ENCODE peak calls at places on chromosomes 4 and X, in eight cellular contexts. D is GM13976, T is omental fat pad, W is ascending aorta, C is body of pancreas, V is kidney, N is brain microvascular endothelial cell, S is heart left ventricle. P is an unnamed sample.

GRCh38 chr4:36292551-36293188 is 11.3 kb downstream of the DTHD1 start:
- DNase-seq in N (no peak), C (no peak), S (no peak), V (no peak), D (no peak), T (no peak), W (no peak), P (no peak)

GRCh38 chrX:786441-786881 is 155.9 kb downstream of the SHOX start:
- DNase-seq in C (no peak), S (no peak), W (no peak), T (no peak), V (no peak), N (no peak), D (no peak), P (no peak)

GRCh38 chr4:153418114-153418513 is 48.0 kb upstream of the TMEM131L start:
- DNase-seq in D (no peak), S (no peak), T (no peak), W (no peak), V (no peak), C (no peak), N (no peak), P (no peak)

GRCh38 chrX:10972731-10973130 is 138.4 kb upstream of the HCCS start:
- DNase-seq in T (no peak), N (peak), D (no peak), V (no peak), W (no peak), C (no peak), S (no peak), P (no peak)

GRCh38 chrX:47030339-47030738 is 47.9 kb upstream of the RGN start:
- DNase-seq in S (no peak), N (peak), C (no peak), T (no peak), V (no peak), W (no peak), D (peak), P (peak)

GRCh38 chr4:102629686-102630085 is 128.5 kb downstream of the NFKB1 start:
- DNase-seq in W (no peak), D (no peak), V (no peak), S (no peak), C (no peak), N (no peak), T (no peak), P (peak)

GRCh38 chr4:125501661-125502060 is 186.9 kb downstream of the FAT4 start:
- DNase-seq in V (no peak), W (no peak), N (no peak), C (no peak), S (no peak), T (no peak), D (no peak), P (no peak)

GRCh38 chr4:156505341-156505955 is 466.2 kb downstream of the PDGFC start:
- DNase-seq in S (no peak), D (no peak), C (no peak), W (no peak), V (no peak), N (no peak), T (no peak), P (no peak)

GRCh38 chr4:40340034-40340433 is 4.9 kb downstream of the CHRNA9 start:
- DNase-seq in W (no peak), T (no peak), S (no peak), V (no peak), D (no peak), N (no peak), C (no peak), P (peak)

GRCh38 chr4:99856166-99856565 is 38.1 kb downstream of the LAMTOR3 start:
- DNase-seq in D (no peak), W (no peak), C (no peak), T (no peak), V (no peak), N (peak), S (no peak), P (peak)

GRCh38 chr4:8355306-8355705 is 85.2 kb downstream of the ACOX3 start:
- DNase-seq in D (no peak), S (no peak), W (no peak), N (peak), V (no peak), T (no peak), C (no peak), P (no peak)

GRCh38 chrX:40434947-40435346 is 145.8 kb upstream of the ATP6AP2 start:
- DNase-seq in S (peak), N (no peak), C (peak), T (no peak), D (no peak), W (no peak), V (no peak), P (no peak)

GRCh38 chr4:158255727-158256324 is 45.5 kb downstream of the TMEM144 start:
- DNase-seq in C (no peak), N (peak), W (no peak), T (no peak), S (no peak), D (no peak), V (no peak), P (no peak)

GRCh38 chr4:85787133-85787532 is 312.2 kb downstream of the ARHGAP24 start:
- DNase-seq in W (no peak), C (no peak), S (no peak), D (no peak), V (no peak), N (peak), T (no peak), P (no peak)

GRCh38 chr4:79445371-79445781 is 37.3 kb upstream of the GK2 start:
- DNase-seq in T (no peak), S (no peak), V (no peak), C (no peak), N (no peak), W (no peak), D (no peak), P (no peak)

GRCh38 chrX:9781941-9782340 is 4.3 kb upstream of the SHROOM2 start:
- DNase-seq in D (no peak), N (no peak), C (no peak), S (no peak), V (no peak), T (no peak), W (no peak), P (no peak)

GRCh38 chrX:101803451-101803850 is 128.4 kb downstream of the ZMAT1 start:
- DNase-seq in W (no peak), N (no peak), T (no peak), S (no peak), C (no peak), V (no peak), D (no peak), P (peak)

GRCh38 chrX:101799387-101799786 is 132.4 kb downstream of the ZMAT1 start:
- DNase-seq in S (peak), T (peak), W (peak), N (peak), D (peak), C (peak), V (peak), P (peak)
- TF ChIP-seq CTCF in S (peak), T (no peak), W (peak), N (peak), D (peak), C (peak), V (peak), P (peak)

GRCh38 chrX:133249659-133250058 is 31.5 kb upstream of the TFDP3 start:
- DNase-seq in T (no peak), S (no peak), V (no peak), D (no peak), N (no peak), C (no peak), W (no peak), P (no peak)
- TF ChIP-seq CTCF in T (no peak), S (no peak), V (no peak), D (no peak), N (peak), C (no peak), W (no peak), P (no peak)

DNA sequence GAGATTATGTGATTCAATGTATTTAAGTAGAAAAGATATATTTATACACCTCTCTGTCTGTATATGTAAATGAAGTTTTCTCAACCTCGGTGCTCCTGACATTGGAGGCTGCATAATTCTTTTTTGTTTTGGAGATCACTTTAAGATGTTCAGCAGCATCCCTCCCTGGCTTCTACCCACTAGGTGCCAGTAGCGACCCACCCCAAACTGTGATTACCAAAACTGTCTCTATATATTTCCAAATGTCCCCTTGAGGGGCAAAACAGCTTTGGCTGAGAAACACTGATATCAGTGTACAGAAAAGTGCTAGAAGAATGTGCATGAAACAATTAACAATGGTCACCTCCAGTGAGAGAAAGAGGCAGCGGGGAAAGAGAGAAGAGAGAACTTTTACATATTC is 51.2 kb downstream of the DCX start:
- DNase-seq in W (no peak), V (no peak), N (no peak), C (no peak), D (no peak), T (no peak), S (no peak), P (no peak)
- TF ChIP-seq CTCF in W (no peak), V (no peak), N (no peak), C (no peak), D (no peak), T (no peak), S (no peak), P (no peak)

GRCh38 chrX:131752493-131753198 is 208.8 kb downstream of the OR13H1 start:
- DNase-seq in N (peak), W (peak), S (no peak), D (no peak), C (peak), V (peak), T (peak), P (no peak)
- TF ChIP-seq CTCF in N (peak), W (peak), S (no peak), D (peak), C (peak), V (no peak), T (no peak), P (no peak)

GRCh38 chr4:164192844-164193243 is 561.1 kb upstream of the SMIM31 start:
- DNase-seq in W (no peak), D (no peak), T (no peak), V (no peak), S (no peak), N (no peak), C (no peak), P (no peak)
- TF ChIP-seq CTCF in W (no peak), D (no peak), T (no peak), V (no peak), S (no peak), N (no peak), C (no peak), P (no peak)

GRCh38 chr4:74670583-74670982 is 123.7 kb downstream of the BTC start:
- DNase-seq in W (no peak), T (no peak), V (no peak), S (no peak), D (no peak), N (no peak), C (no peak), P (no peak)
- TF ChIP-seq CTCF in W (no peak), T (no peak), V (no peak), S (no peak), D (no peak), N (no peak), C (no peak), P (no peak)

DNA sequence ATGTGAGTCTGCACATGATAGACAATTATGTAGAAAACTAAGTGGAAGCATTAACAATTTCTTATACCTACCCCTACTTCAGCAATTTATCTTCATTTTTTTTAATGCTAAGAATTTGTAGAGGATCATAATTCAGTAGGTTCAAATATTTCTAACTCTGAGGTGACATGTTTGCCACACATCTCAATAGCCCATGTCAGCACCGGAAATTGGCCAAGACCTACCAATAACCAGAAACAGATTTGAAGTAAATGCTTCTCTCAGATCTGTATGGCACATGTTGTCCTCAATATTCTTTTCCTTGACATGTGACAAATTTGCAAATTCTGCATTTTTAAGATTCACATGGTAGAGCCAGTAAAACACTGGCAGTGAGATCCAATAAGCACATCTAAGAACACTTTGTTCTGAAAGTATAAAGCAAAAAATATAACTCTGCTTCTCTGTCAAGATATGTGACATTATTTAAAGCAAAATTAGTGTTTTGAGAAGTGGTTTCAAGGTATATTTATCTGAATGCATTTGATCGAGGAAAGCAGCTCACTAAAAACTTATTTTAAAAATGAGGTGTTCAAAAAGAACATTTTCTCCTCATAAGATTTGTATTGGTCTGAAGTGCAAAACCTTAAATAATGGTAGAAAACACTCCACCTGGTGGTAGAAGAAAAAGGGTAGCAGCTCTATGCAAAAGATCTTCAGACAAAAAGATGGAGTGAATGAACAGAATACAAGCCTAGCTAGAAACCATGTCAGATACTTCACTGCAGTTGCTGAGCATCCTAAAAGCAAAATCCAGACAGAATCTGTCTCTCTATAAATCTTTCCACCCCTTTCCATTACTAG is 513.9 kb upstream of the FAM241A start:
- DNase-seq in C (no peak), S (no peak), T (no peak), W (no peak), D (no peak), V (no peak), N (no peak), P (no peak)
- TF ChIP-seq CTCF in C (peak), S (no peak), T (no peak), W (peak), D (peak), V (peak), N (peak), P (no peak)

GRCh38 chrX:17826609-17827496 is 34.2 kb downstream of the RAI2 start:
- DNase-seq in S (no peak), T (no peak), W (no peak), D (no peak), C (no peak), N (peak), V (no peak), P (no peak)
- TF ChIP-seq CTCF in S (no peak), T (no peak), W (no peak), D (no peak), C (no peak), N (no peak), V (no peak), P (no peak)

GRCh38 chr4:183100298-183100599 is 1.2 kb downstream of the WWC2 start:
- DNase-seq in C (no peak), V (no peak), N (no peak), D (no peak), W (no peak), S (no peak), T (no peak), P (no peak)

GRCh38 chr4:183100827-183101226 is 1.8 kb downstream of the WWC2 start:
- DNase-seq in V (no peak), D (no peak), C (peak), W (no peak), S (no peak), T (no peak), N (no peak), P (no peak)

GRCh38 chr4:183098723-183099536 is at the start of gene WWC2:
- DNase-seq in V (peak), S (peak), C (peak), W (peak), D (peak), N (peak), T (peak), P (peak)

GRCh38 chr4:183098080-183098722 is 856 bp upstream of the WWC2 start:
- DNase-seq in N (peak), W (no peak), T (peak), D (peak), C (peak), V (peak), S (peak), P (peak)

DNA sequence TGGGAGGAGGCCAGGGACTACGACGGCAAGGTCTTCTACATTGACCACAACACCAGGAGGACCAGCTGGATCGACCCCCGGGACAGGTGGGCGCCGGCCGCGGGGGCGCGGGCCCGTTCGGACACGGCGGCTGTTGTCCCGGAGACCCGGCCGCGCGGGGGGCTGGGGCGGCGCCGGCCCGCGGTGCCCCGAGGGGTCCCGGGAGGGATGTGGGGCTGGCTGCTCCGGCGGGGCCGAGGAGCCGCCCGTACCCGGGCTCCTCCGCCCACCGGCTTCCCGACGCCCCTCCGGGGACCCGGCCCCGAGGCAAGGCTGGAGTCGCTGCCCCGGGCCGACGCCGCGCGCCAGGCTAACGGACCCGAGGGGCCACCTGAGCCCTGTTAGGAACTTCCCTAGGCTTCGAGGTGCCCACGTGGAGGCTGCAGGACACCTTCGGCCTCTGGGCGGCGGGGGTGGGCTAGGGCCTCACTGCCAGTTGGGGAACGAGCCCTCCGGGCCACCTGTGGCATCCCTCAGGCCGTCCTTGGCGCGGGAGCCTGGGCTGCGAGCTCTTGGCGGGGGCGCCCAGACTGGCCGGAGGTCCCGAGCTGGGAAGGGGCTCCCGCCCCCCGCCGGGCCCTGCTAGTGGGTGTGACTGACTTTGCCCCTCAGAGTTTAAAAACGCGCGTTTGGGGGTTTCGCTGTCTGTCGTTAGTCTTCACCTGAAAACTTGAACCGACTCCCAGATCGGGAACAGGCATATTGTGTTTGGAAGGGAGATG is 660 bp downstream of the WWC2 start:
- DNase-seq in T (no peak), D (peak), S (peak), C (peak), W (no peak), N (no peak), V (peak), P (peak)
- TF ChIP-seq CTCF in T (no peak), D (no peak), S (no peak), C (peak), W (no peak), N (peak), V (peak), P (no peak)

P was measured in activated CD8-positive, alpha-beta T cell treated with anti-CD3 and anti-CD28 coated beads for 36 hours.